ENCODE peak calls at places on chromosomes 16 and 17, in nine cellular contexts. T, W, C, Q, Y, A, F, J and K are unnamed samples.

GRCh38 chr16:53780051-53780450 is 76.1 kb downstream of the FTO start:
- DNase-seq in A (no peak), T (no peak), Y (no peak), J (no peak), C (no peak), W (no peak), Q (no peak), F (no peak), K (no peak)

GRCh38 chr16:4133897-4134372 is 17.7 kb upstream of the ADCY9 start:
- DNase-seq in W (no peak), Y (no peak), Q (no peak), J (no peak), F (no peak), A (no peak), T (no peak), C (no peak), K (no peak)

GRCh38 chr16:75263963-75264445 is 12.6 kb upstream of the BCAR1 start:
- DNase-seq in J (no peak), W (no peak), A (peak; percentile 97), F (peak; percentile 56), C (no peak), Y (no peak), Q (no peak), T (no peak), K (no peak)

GRCh38 chr17:55157165-55157564 is 107.6 kb upstream of the HLF start:
- DNase-seq in W (no peak), T (peak; percentile 76), Y (no peak), F (peak; percentile 25), C (no peak), A (no peak), Q (no peak), J (no peak), K (no peak)

GRCh38 chr16:53740476-53740875 is 36.5 kb downstream of the FTO start:
- DNase-seq in J (no peak), T (no peak), Q (no peak), W (no peak), F (no peak), C (no peak), Y (no peak), A (no peak), K (no peak)

GRCh38 chr17:48690655-48691054 is 31.7 kb downstream of the PRAC1 start:
- DNase-seq in F (no peak), A (no peak), C (no peak), Q (no peak), T (no peak), Y (no peak), W (no peak), J (no peak), K (no peak)

GRCh38 chr16:9091867-9092281 is 430 bp downstream of the HAPSTR1 start:
- DNase-seq in C (peak; percentile 20), T (peak; percentile 30), A (peak; percentile 29), F (no peak), W (peak; percentile 82), J (no peak), Q (peak; percentile 50), Y (no peak), K (peak; percentile 39)

GRCh38 chr16:87851141-87851587 is 18.1 kb downstream of the SLC7A5 start:
- DNase-seq in W (no peak), J (no peak), C (no peak), Q (no peak), F (no peak), T (no peak), A (no peak), Y (no peak), K (no peak)

GRCh38 chr17:56185905-56186783 is 32.9 kb downstream of the ANKFN1 start:
- DNase-seq in C (no peak), W (no peak), Y (peak; percentile 42), Q (no peak), T (peak; percentile 91), J (no peak), F (peak; percentile 57), A (no peak), K (no peak)

GRCh38 chr16:945271-946047 is 25.3 kb downstream of the LMF1 start:
- DNase-seq in Q (no peak), F (no peak), W (no peak), Y (no peak), C (no peak), J (no peak), T (no peak), A (no peak), K (no peak)

GRCh38 chr17:8121531-8122390 is 2.1 kb downstream of the HES7 start:
- DNase-seq in J (no peak), F (peak; percentile 53), A (no peak), W (peak; percentile 77), Q (peak; percentile 56), C (no peak), T (peak; percentile 65), Y (no peak), K (peak; percentile 40)

GRCh38 chr16:29745126-29745852 is 501 bp downstream of the C16orf54 start:
- DNase-seq in C (peak; percentile 33), J (no peak), W (peak; percentile 65), A (no peak), T (no peak), F (no peak), Q (peak; percentile 60), Y (no peak), K (no peak)

GRCh38 chr17:35809855-35810461 is 674 bp downstream of the TAF15 start:
- DNase-seq in A (no peak), C (no peak), Y (no peak), Q (no peak), W (no peak), J (no peak), T (no peak), F (peak; percentile 44), K (no peak)

GRCh38 chr16:4385066-4385788 is 13.6 kb downstream of the VASN start:
- DNase-seq in F (no peak), A (no peak), J (no peak), W (no peak), Q (no peak), Y (no peak), C (no peak), T (no peak), K (no peak)

GRCh38 chr17:80113033-80113484 is 11.7 kb downstream of the GAA start:
- DNase-seq in J (no peak), F (no peak), A (no peak), Y (no peak), Q (no peak), W (no peak), T (no peak), C (no peak), K (no peak)

GRCh38 chr16:727291-727977 is 528 bp downstream of the HAGHL start:
- DNase-seq in Q (no peak), W (peak; percentile 73), T (no peak), C (no peak), Y (no peak), F (no peak), A (no peak), J (no peak), K (no peak)

GRCh38 chr17:27066315-27066714 is 227.6 kb upstream of the WSB1 start:
- DNase-seq in F (no peak), Q (no peak), T (no peak), W (no peak), J (no peak), A (no peak), C (no peak), Y (no peak), K (no peak)

GRCh38 chr17:10616502-10617119 is 40.5 kb downstream of the MYH3 start:
- DNase-seq in T (peak; percentile 61), A (peak; percentile 82), C (peak; percentile 65), W (peak; percentile 61), Y (no peak), Q (peak; percentile 83), F (peak; percentile 81), J (peak; percentile 53), K (peak; percentile 48)

GRCh38 chr16:31507929-31508705 is at the start of gene RUSF1:
- DNase-seq in T (peak; percentile 93), Y (peak; percentile 75), W (peak; percentile 95), A (peak; percentile 86), J (peak; percentile 78), Q (peak; percentile 87), F (peak; percentile 74), C (peak; percentile 82), K (peak; percentile 81)

GRCh38 chr17:15342460-15342859 is 1.1 kb upstream of the TEKT3 start:
- DNase-seq in T (no peak), C (no peak), F (no peak), W (no peak), Y (no peak), A (no peak), J (no peak), Q (no peak), K (no peak)

GRCh38 chr17:45948881-45949624 is 50.0 kb upstream of the STH start:
- DNase-seq in J (peak; percentile 22), Q (peak; percentile 74), A (peak; percentile 78), C (peak; percentile 53), Y (peak; percentile 12), W (peak; percentile 56), F (peak; percentile 52), T (peak; percentile 56), K (peak; percentile 42)

GRCh38 chr16:8852534-8852933 is 16.3 kb downstream of the CARHSP1 start:
- DNase-seq in T (no peak), C (no peak), W (no peak), J (no peak), A (no peak), F (peak; percentile 50), Q (no peak), Y (no peak), K (no peak)